ENCODE peak calls at places on chromosomes 3 and 15, in six cellular contexts. F is HT-29; E is activated CD8-positive, alpha-beta T cell treated with anti-CD3 and anti-CD28 coated beads, Interleukin-2, amount 10 ng/mL, durations not matched to agents 7 days and 5 days; A is tibial nerve; H is effector memory CD4-positive, alpha-beta T cell; Q is GM20000. K is an unnamed sample.
A peak's percentile ranks its signal among the peaks of the same experiment; 100 is the strongest.

GRCh38 chr3:150451329-150452084 is 43.4 kb downstream of the TSC22D2 start:
- DNase-seq in F (no peak), E (no peak), A (no peak), H (no peak), Q (no peak), K (no peak)

GRCh38 chr15:58115692-58116091 is 22.5 kb upstream of the AQP9 start:
- DNase-seq in F (peak; percentile 43), E (no peak), A (no peak), H (no peak), Q (no peak), K (no peak)

GRCh38 chr3:185341616-185342457 is 21.1 kb upstream of the MAP3K13 start:
- DNase-seq in F (no peak), E (no peak), A (no peak), H (no peak), Q (no peak), K (no peak)

GRCh38 chr15:41965441-41966413 is 6.6 kb downstream of the EHD4 start:
- DNase-seq in F (no peak), E (no peak), A (no peak), H (no peak), Q (no peak), K (no peak)

GRCh38 chr3:99714146-99714545 is 75.8 kb downstream of the COL8A1 start:
- DNase-seq in F (no peak), E (no peak), A (no peak), H (no peak), Q (no peak), K (no peak)

GRCh38 chr15:74725845-74726773 is 781 bp upstream of the CYP1A1 start:
- DNase-seq in F (peak; percentile 46), E (peak; percentile 64), A (no peak), H (peak; percentile 27), Q (peak; percentile 81), K (peak; percentile 42)

GRCh38 chr15:90142216-90143175 is 40.2 kb upstream of the IDH2 start:
- DNase-seq in F (no peak), E (peak; percentile 69), A (no peak), H (peak; percentile 21), Q (no peak), K (no peak)

GRCh38 chr3:194294199-194294887 is 56.8 kb downstream of the CPN2 start:
- DNase-seq in F (no peak), E (no peak), A (no peak), H (no peak), Q (no peak), K (no peak)

GRCh38 chr15:47185222-47185800 is 532.0 kb upstream of the SEMA6D start:
- DNase-seq in F (no peak), E (no peak), A (no peak), H (no peak), Q (peak; percentile 10), K (no peak)

GRCh38 chr15:74253276-74253921 is 17.3 kb downstream of the CCDC33 start:
- DNase-seq in F (no peak), E (no peak), A (no peak), H (no peak), Q (no peak), K (no peak)

GRCh38 chr3:54322354-54322753 is 200.0 kb downstream of the CACNA2D3 start:
- DNase-seq in F (peak; percentile 74), E (no peak), A (no peak), H (no peak), Q (no peak), K (peak; percentile 49)

GRCh38 chr3:157423337-157423736 is 13.3 kb upstream of the PTX3 start:
- DNase-seq in F (no peak), E (no peak), A (no peak), H (no peak), Q (no peak), K (no peak)

GRCh38 chr3:65672876-65673815 is 365.6 kb downstream of the MAGI1 start:
- DNase-seq in F (peak; percentile 43), E (peak; percentile 36), A (peak; percentile 63), H (no peak), Q (peak; percentile 26), K (peak; percentile 30)

GRCh38 chr3:190192807-190193206 is 72.1 kb upstream of the P3H2 start:
- DNase-seq in F (no peak), E (no peak), A (no peak), H (no peak), Q (no peak), K (no peak)

GRCh38 chr3:133930341-133930933 is 34.8 kb upstream of the RAB6B start:
- DNase-seq in F (peak; percentile 58), E (peak; percentile 41), A (no peak), H (no peak), Q (peak; percentile 52), K (no peak)

GRCh38 chr3:161291191-161291901 is 70.2 kb downstream of the NMD3 start:
- DNase-seq in F (peak; percentile 68), E (no peak), A (no peak), H (no peak), Q (no peak), K (no peak)

GRCh38 chr3:12934431-12934830 is 93.1 kb upstream of the RPL32 start:
- DNase-seq in F (no peak), E (no peak), A (no peak), H (no peak), Q (no peak), K (no peak)

GRCh38 chr3:160977776-160978175 is 127.4 kb downstream of the B3GALNT1 start:
- DNase-seq in F (no peak), E (no peak), A (no peak), H (no peak), Q (no peak), K (no peak)

GRCh38 chr3:141181819-141182218 is 49.8 kb upstream of the PXYLP1 start:
- DNase-seq in F (no peak), E (no peak), A (no peak), H (no peak), Q (no peak), K (no peak)

GRCh38 chr3:126481808-126482502 is 6.3 kb upstream of the ZXDC start:
- DNase-seq in F (no peak), E (no peak), A (peak; percentile 25), H (no peak), Q (no peak), K (no peak)

GRCh38 chr3:64353256-64353655 is 128.0 kb upstream of the PRICKLE2 start:
- DNase-seq in F (no peak), E (no peak), A (no peak), H (no peak), Q (no peak), K (no peak)

GRCh38 chr15:67832031-67832551 is 6.8 kb downstream of the SKOR1 start:
- DNase-seq in F (peak; percentile 76), E (no peak), A (no peak), H (no peak), Q (no peak), K (no peak)

GRCh38 chr15:65839985-65840384 is 29.3 kb upstream of the RAB11A start:
- DNase-seq in F (no peak), E (no peak), A (no peak), H (no peak), Q (no peak), K (no peak)

GRCh38 chr3:129502641-129503386 is 25.6 kb upstream of the RHO start:
- DNase-seq in F (no peak), E (no peak), A (no peak), H (no peak), Q (no peak), K (no peak)

GRCh38 chr15:71329509-71330260 is 214.4 kb downstream of the THSD4 start:
- DNase-seq in F (peak; percentile 30), E (no peak), A (peak; percentile 9), H (no peak), Q (no peak), K (no peak)

GRCh38 chr3:64291956-64292355 is 66.7 kb upstream of the PRICKLE2 start:
- DNase-seq in F (no peak), E (no peak), A (peak; percentile 32), H (no peak), Q (no peak), K (no peak)

GRCh38 chr15:71085809-71086208 is 29.5 kb upstream of the THSD4 start:
- DNase-seq in F (no peak), E (no peak), A (no peak), H (no peak), Q (no peak), K (no peak)

GRCh38 chr3:16124636-16125035 is 49.8 kb upstream of the GALNT15 start:
- DNase-seq in F (no peak), E (no peak), A (no peak), H (no peak), Q (no peak), K (no peak)

GRCh38 chr3:129553771-129554170 is 10.8 kb downstream of the H1-8 start:
- DNase-seq in F (no peak), E (peak; percentile 33), A (no peak), H (no peak), Q (no peak), K (no peak)

GRCh38 chr3:57691411-57692133 is 1.3 kb downstream of the DENND6A start:
- DNase-seq in F (no peak), E (peak; percentile 23), A (no peak), H (no peak), Q (peak; percentile 24), K (no peak)

GRCh38 chr3:10437995-10438901 is 67.1 kb downstream of the ATP2B2 start:
- DNase-seq in F (no peak), E (no peak), A (no peak), H (no peak), Q (no peak), K (no peak)

GRCh38 chr3:175885196-175885766 is 1026.1 kb downstream of the NAALADL2 start:
- DNase-seq in F (no peak), E (no peak), A (no peak), H (no peak), Q (no peak), K (no peak)

GRCh38 chr3:30688776-30689175 is 82.4 kb downstream of the TGFBR2 start:
- DNase-seq in F (no peak), E (no peak), A (no peak), H (no peak), Q (no peak), K (no peak)

GRCh38 chr3:41155834-41156233 is 43.5 kb upstream of the CTNNB1 start:
- DNase-seq in F (no peak), E (no peak), A (no peak), H (no peak), Q (no peak), K (no peak)

GRCh38 chr3:157130881-157131251 is 29.1 kb downstream of the CCNL1 start:
- DNase-seq in F (no peak), E (no peak), A (no peak), H (no peak), Q (no peak), K (no peak)

GRCh38 chr3:190336516-190337189 is 14.4 kb upstream of the CLDN1 start:
- DNase-seq in F (no peak), E (no peak), A (no peak), H (no peak), Q (no peak), K (no peak)

K was measured in progenitor cell of endocrine pancreas.